ENCODE peak calls at places on chromosomes 2 and 18, in seven cellular contexts. C is GM12892; U is hypothalamus; Y is BE2C; R is AG04450; I is activated T-helper 2 cell treated with anti-CD3 and anti-CD28 coated beads, Interferon-gamma antibody, Interleukin-2, Interleukin-4, amounts not matched to agents 10 μg/mL and 5 μg/mL and 100 μg/mL, durations not matched to agents 14 hours and 24 hours and 36 hours; L is aorta. Z is an unnamed sample.

GRCh38 chr2:67240507-67240906 is 156.6 kb upstream of the ETAA1 start:
- DNase-seq in U (no peak), L (no peak), C (no peak), I (no peak), Y (no peak), R (no peak), Z (peak; percentile 53)

GRCh38 chr2:127208313-127208712 is 11.8 kb downstream of the CYP27C1 start:
- DNase-seq in C (no peak), R (no peak), Y (peak; percentile 56), L (no peak), U (no peak), I (no peak), Z (peak; percentile 35)

GRCh38 chr18:2881490-2882195 is 34.8 kb downstream of the EMILIN2 start:
- DNase-seq in Y (no peak), R (peak; percentile 78), C (no peak), U (no peak), I (no peak), L (peak; percentile 92), Z (peak; percentile 77)

GRCh38 chr18:45974088-45974536 is 7.0 kb upstream of the EPG5 start:
- DNase-seq in I (peak; percentile 55), C (no peak), R (peak; percentile 65), L (no peak), U (no peak), Y (peak; percentile 41), Z (peak; percentile 90)

GRCh38 chr18:55763298-55763697 is 175.3 kb upstream of the TCF4 start:
- DNase-seq in C (no peak), L (no peak), R (peak; percentile 42), U (no peak), I (no peak), Y (no peak), Z (peak; percentile 66)

GRCh38 chr2:233075141-233075965 is 15.2 kb downstream of the INPP5D start:
- DNase-seq in R (no peak), L (peak; percentile 34), U (no peak), I (no peak), C (no peak), Y (no peak), Z (no peak)

GRCh38 chr2:118974103-118974911 is 32.3 kb downstream of the MARCO start:
- DNase-seq in R (no peak), I (no peak), U (no peak), C (no peak), Y (no peak), L (no peak), Z (peak; percentile 72)

GRCh38 chr2:31901900-31902299 is 108.9 kb downstream of the MEMO1 start:
- DNase-seq in Y (no peak), C (no peak), L (no peak), I (no peak), R (no peak), U (no peak), Z (no peak)

GRCh38 chr2:39455826-39456225 is 18.7 kb upstream of the MAP4K3 start:
- DNase-seq in L (no peak), C (no peak), U (no peak), I (no peak), Y (no peak), R (no peak), Z (peak; percentile 85)

GRCh38 chr2:157934684-157935377 is 58.7 kb upstream of the ACVR1 start:
- DNase-seq in C (no peak), U (no peak), I (no peak), R (no peak), L (no peak), Y (no peak), Z (no peak)

GRCh38 chr18:59238385-59238784 is 18.4 kb downstream of the GRP start:
- DNase-seq in R (no peak), U (no peak), C (no peak), L (no peak), Y (no peak), I (no peak), Z (no peak)

GRCh38 chr2:205665791-205666190 is 16.5 kb upstream of the NRP2 start:
- DNase-seq in Y (no peak), I (no peak), C (no peak), U (no peak), L (no peak), R (no peak), Z (no peak)

GRCh38 chr2:14623241-14623640 is 9.3 kb upstream of the LRATD1 start:
- DNase-seq in Y (no peak), L (no peak), I (no peak), R (no peak), U (no peak), C (no peak), Z (no peak)

GRCh38 chr2:163698857-163699256 is 37.0 kb downstream of the FIGN start:
- DNase-seq in Y (no peak), C (no peak), I (no peak), L (no peak), U (no peak), R (no peak), Z (peak; percentile 14)

GRCh38 chr2:143901185-143901842 is 618.6 kb downstream of the ZEB2 start:
- DNase-seq in L (no peak), C (no peak), I (no peak), Y (no peak), U (no peak), R (peak; percentile 60), Z (peak; percentile 92)

GRCh38 chr2:104790100-104790811 is 63.7 kb upstream of the POU3F3 start:
- DNase-seq in U (peak; percentile 31), R (no peak), Y (no peak), C (no peak), L (no peak), I (no peak), Z (peak; percentile 34)

Z was measured in iris pigment epithelial cell.